ENCODE peak calls at places on chromosomes 4 and X, in nine cellular contexts. T, R, D, L, H, I, X, U and Y are unnamed samples.

GRCh38 chrX:98405376-98405775 is 1521.7 kb downstream of the RPA4 start:
- DNase-seq in R (peak), T (no peak), D (peak), U (no peak), H (no peak), L (no peak), X (no peak), I (peak), Y (no peak)

GRCh38 chrX:55007633-55008032 is 7.5 kb downstream of the APEX2 start:
- DNase-seq in T (peak), X (no peak), R (no peak), D (no peak), H (no peak), L (no peak), U (no peak), I (peak), Y (no peak)

GRCh38 chrX:38563006-38563405 is 1.7 kb downstream of the TSPAN7 start:
- DNase-seq in L (no peak), I (peak), H (no peak), U (no peak), T (no peak), R (no peak), X (no peak), D (peak), Y (no peak)

GRCh38 chrX:134870419-134870818 is 120.4 kb upstream of the SMIM10 start:
- DNase-seq in D (no peak), T (no peak), U (no peak), I (no peak), X (no peak), R (no peak), H (no peak), L (no peak), Y (no peak)

GRCh38 chr4:40978548-40978947 is 228.8 kb downstream of the NSUN7 start:
- DNase-seq in U (no peak), H (no peak), R (no peak), D (no peak), X (no peak), I (no peak), L (no peak), T (no peak), Y (no peak)

GRCh38 chr4:53854991-53855885 is 209.2 kb downstream of the CHIC2 start:
- DNase-seq in D (peak), I (no peak), X (no peak), U (no peak), T (peak), R (no peak), H (no peak), L (peak), Y (no peak)

GRCh38 chrX:16695079-16695676 is 17.3 kb downstream of the CTPS2 start:
- DNase-seq in X (peak), L (peak), D (peak), I (peak), U (peak), R (no peak), H (peak), T (peak), Y (peak)

GRCh38 chrX:80022363-80023031 is 7.9 kb downstream of the TBX22 start:
- DNase-seq in L (no peak), T (no peak), I (peak), H (peak), U (no peak), D (no peak), X (no peak), R (no peak), Y (no peak)

GRCh38 chr4:105198541-105198940 is 51.9 kb downstream of the TET2 start:
- DNase-seq in T (peak), U (no peak), L (no peak), R (no peak), H (no peak), X (no peak), I (no peak), D (no peak), Y (no peak)

GRCh38 chrX:121407627-121408026 is 360.2 kb downstream of the GLUD2 start:
- DNase-seq in H (peak), R (no peak), L (no peak), U (no peak), T (no peak), I (peak), D (peak), X (no peak), Y (peak)

GRCh38 chr4:156968479-156968984 is 3.1 kb downstream of the PDGFC start:
- DNase-seq in R (peak), D (peak), L (peak), I (peak), T (peak), X (no peak), U (peak), H (peak), Y (peak)

GRCh38 chr4:86307432-86307831 is 52.4 kb downstream of the MAPK10 start:
- DNase-seq in D (no peak), X (no peak), H (no peak), U (no peak), I (no peak), R (no peak), L (no peak), T (peak), Y (no peak)

GRCh38 chr4:171846232-171846631 is 33.0 kb downstream of the GALNTL6 start:
- DNase-seq in L (peak), R (peak), T (peak), X (no peak), H (peak), U (peak), D (peak), I (peak), Y (peak)

GRCh38 chr4:48337726-48338125 is 3.6 kb upstream of the SLAIN2 start:
- DNase-seq in R (no peak), I (no peak), H (no peak), U (no peak), L (no peak), X (no peak), D (no peak), T (no peak), Y (no peak)

GRCh38 chr4:134777626-134778025 is 576.0 kb upstream of the PABPC4L start:
- DNase-seq in I (peak), D (peak), U (peak), L (no peak), X (no peak), H (no peak), R (no peak), T (no peak), Y (peak)

GRCh38 chrX:1679238-1679637 is 64.4 kb downstream of the ASMT start:
- DNase-seq in I (no peak), R (no peak), U (no peak), T (no peak), D (no peak), X (no peak), L (no peak), H (no peak), Y (no peak)

GRCh38 chr4:10697071-10697470 is 12.5 kb upstream of the CLNK start:
- DNase-seq in X (no peak), R (no peak), D (peak), I (peak), T (no peak), H (no peak), U (no peak), L (no peak), Y (no peak)

GRCh38 chr4:152342293-152342692 is 193.6 kb downstream of the FBXW7 start:
- DNase-seq in R (no peak), I (peak), H (no peak), X (no peak), L (no peak), U (no peak), D (no peak), T (no peak), Y (no peak)

GRCh38 chr4:102828497-102828808 is 1.1 kb upstream of the UBE2D3 start:
- DNase-seq in H (no peak), X (no peak), I (no peak), T (no peak), D (no peak), U (no peak), L (no peak), R (no peak), Y (no peak)

GRCh38 chrX:3370656-3371055 is 24.2 kb upstream of the MXRA5 start:
- DNase-seq in X (no peak), D (no peak), R (no peak), U (no peak), L (no peak), I (no peak), T (no peak), H (no peak), Y (no peak)

GRCh38 chr4:896216-896615 is 35.9 kb downstream of the GAK start:
- DNase-seq in L (no peak), I (no peak), X (no peak), H (peak), U (no peak), R (no peak), T (no peak), D (no peak), Y (no peak)

GRCh38 chrX:41482153-41482850 is 35.2 kb downstream of the NYX start:
- DNase-seq in T (no peak), U (no peak), I (no peak), D (no peak), X (no peak), H (no peak), L (no peak), R (no peak), Y (no peak)

GRCh38 chrX:103276581-103277002 is at the start of gene TCEAL5:
- DNase-seq in R (no peak), T (no peak), L (no peak), U (no peak), H (no peak), D (no peak), I (no peak), X (no peak), Y (no peak)

GRCh38 chr4:1599491-1600210 is 84.5 kb downstream of the FAM53A start:
- DNase-seq in U (no peak), T (no peak), X (no peak), R (no peak), I (no peak), D (no peak), L (peak), H (no peak), Y (no peak)

GRCh38 chr4:142558851-142559250 is 287.2 kb downstream of the INPP4B start:
- DNase-seq in U (no peak), X (no peak), L (no peak), I (no peak), R (peak), D (no peak), H (no peak), T (peak), Y (no peak)

GRCh38 chrX:153816821-153817220 is 13.5 kb downstream of the PDZD4 start:
- DNase-seq in U (no peak), D (no peak), I (peak), X (peak), R (no peak), H (no peak), T (no peak), L (no peak), Y (no peak)

GRCh38 chrX:49190783-49191032 is 4.5 kb upstream of the PRICKLE3 start:
- DNase-seq in I (no peak), X (no peak), H (no peak), R (no peak), D (no peak), T (no peak), L (no peak), U (no peak), Y (no peak)

GRCh38 chr4:38166082-38166481 is 205.9 kb downstream of the PTTG2 start:
- DNase-seq in I (peak), X (no peak), T (no peak), H (no peak), R (no peak), L (peak), U (no peak), D (peak), Y (no peak)